ENCODE peak calls at places on chromosomes 16 and 17, in five cellular contexts. V, B, T, J and L are unnamed samples. For H3K9me3, the result is how much of the 10 kb centered on the place peaks cover.

GRCh38 chr16:777826-778225 is 10.4 kb downstream of the RPUSD1 start:
- DNase-seq in J (peak), V (no peak), T (peak), B (no peak), L (no peak)

GRCh38 chr16:86669937-86670772 is 91.8 kb downstream of the FOXL1 start:
- DNase-seq in T (no peak), V (no peak), B (peak), J (peak), L (peak)

GRCh38 chr16:81624718-81625543 is 154.2 kb upstream of the PLCG2 start:
- DNase-seq in V (no peak), B (no peak), J (no peak), T (no peak), L (no peak)

GRCh38 chr16:68086860-68087268 is 1.7 kb downstream of the NFATC3 start:
- DNase-seq in V (no peak), J (no peak), B (no peak), T (no peak), L (no peak)

GRCh38 chr17:79027274-79027924 is 3.4 kb downstream of the C1QTNF1 start:
- DNase-seq in B (peak), T (peak), V (no peak), J (no peak), L (peak)

GRCh38 chr17:17417718-17418151 is 59.1 kb upstream of the MED9 start:
- DNase-seq in V (no peak), T (no peak), B (no peak), J (no peak), L (no peak)

GRCh38 chr16:72969146-72969545 is 78.8 kb downstream of the ZFHX3 start:
- DNase-seq in B (no peak), T (no peak), J (no peak), V (no peak), L (no peak)

GRCh38 chr16:50269769-50270509 is 3.6 kb downstream of the ADCY7 start:
- DNase-seq in T (no peak), V (peak), J (no peak), B (peak), L (no peak)

GRCh38 chr17:9725575-9725974 is 65.8 kb downstream of the DHRS7C start:
- DNase-seq in J (no peak), T (no peak), V (no peak), B (no peak), L (no peak)

GRCh38 chr16:85137323-85138072 is 25.2 kb upstream of the CIBAR2 start:
- DNase-seq in B (peak), J (peak), V (peak), T (peak), L (peak)

GRCh38 chr17:78206298-78206697 is 7.8 kb upstream of the BIRC5 start:
- DNase-seq in J (no peak), B (no peak), T (no peak), V (no peak), L (no peak)

GRCh38 chr16:57192720-57193486 is 6.8 kb downstream of the RSPRY1 start:
- DNase-seq in J (peak), B (no peak), V (no peak), T (no peak), L (no peak)

GRCh38 chr16:85767569-85767968 is 16.7 kb upstream of the C16orf74 start:
- DNase-seq in J (peak), T (no peak), V (no peak), B (no peak), L (no peak)

GRCh38 chr17:9767432-9767991 is 23.9 kb downstream of the DHRS7C start:
- DNase-seq in T (no peak), J (no peak), B (no peak), V (no peak), L (no peak)

GRCh38 chr17:58527949-58528348 is 13.5 kb upstream of the MTMR4 start:
- DNase-seq in V (no peak), J (peak), T (no peak), B (no peak), L (no peak)

GRCh38 chr17:31492206-31492605 is 100.7 kb downstream of the RAB11FIP4 start:
- DNase-seq in T (no peak), B (no peak), V (no peak), J (no peak), L (no peak)

GRCh38 chr17:74529243-74529642 is 2.0 kb downstream of the CD300LB start:
- DNase-seq in V (peak), T (no peak), B (no peak), J (no peak), L (no peak)

GRCh38 chr16:23155445-23156049 is 6.3 kb upstream of the USP31 start:
- DNase-seq in B (no peak), T (peak), V (no peak), J (no peak), L (no peak)
- TF ChIP-seq CTCF in B (no peak), T (peak), V (no peak), J (peak), L (peak)

DNA sequence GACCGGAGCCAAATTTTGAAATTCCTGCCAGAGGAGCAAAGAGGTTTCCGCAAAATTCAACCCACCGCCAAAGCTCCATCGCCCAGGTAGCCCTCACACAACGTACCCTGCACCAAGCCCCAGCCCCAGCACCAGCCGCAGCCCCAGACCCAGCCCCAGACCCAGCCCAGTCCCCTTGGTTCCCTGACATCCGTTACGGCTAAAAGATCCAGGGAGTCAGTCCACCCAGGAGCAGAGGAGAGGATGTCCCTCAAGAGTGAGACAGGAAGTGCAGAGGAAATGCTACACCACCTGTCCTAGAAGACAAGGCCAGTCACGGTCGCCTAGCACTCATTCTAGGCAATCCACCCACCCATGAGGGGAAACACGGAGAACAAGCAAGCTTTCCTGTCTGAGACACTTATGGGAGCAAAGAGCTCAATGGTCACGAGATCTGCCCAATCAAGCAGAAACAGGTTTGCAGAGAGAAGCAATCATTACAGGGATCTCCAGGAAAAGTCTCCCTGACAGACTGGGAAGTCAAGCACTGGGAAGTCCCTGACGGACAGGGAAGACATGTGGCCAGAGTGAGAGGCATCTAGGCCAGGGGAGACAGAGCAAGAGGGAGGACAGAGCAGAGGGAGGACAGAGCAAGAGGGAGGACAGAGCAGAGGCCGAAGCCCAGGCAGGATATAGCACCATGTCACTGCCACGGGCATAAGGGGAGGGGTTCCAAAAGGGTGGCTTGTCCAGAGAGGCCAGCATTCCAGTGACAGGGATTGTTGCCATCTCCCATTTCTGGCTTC is 15.0 kb upstream of the KCNJ18 start:
- DNase-seq in V (no peak), T (no peak), B (no peak), J (no peak), L (no peak)
- H3K9me3 ChIP-seq in V (under half), T (under half), B (under half), J (half or more), L (under half)

GRCh38 chr17:42009170-42009569 is 8.1 kb downstream of the DNAJC7 start:
- DNase-seq in J (no peak), B (no peak), V (no peak), T (no peak), L (no peak)
- TF ChIP-seq CTCF in J (peak), B (no peak), V (no peak), T (peak), L (no peak)

GRCh38 chr16:35626051-35626450 is 2166.6 kb downstream of the TP53TG3F start:
- DNase-seq in J (no peak), B (no peak), V (no peak), T (no peak), L (no peak)

GRCh38 chr16:35629001-35629400 is 2169.6 kb downstream of the TP53TG3F start:
- DNase-seq in B (no peak), J (no peak), V (no peak), T (no peak), L (no peak)

GRCh38 chr16:35636831-35637230 is 2177.4 kb downstream of the TP53TG3F start:
- DNase-seq in V (no peak), T (no peak), J (no peak), B (no peak), L (no peak)

GRCh38 chr16:35631261-35631945 is 2172.0 kb downstream of the TP53TG3F start:
- DNase-seq in B (no peak), T (no peak), V (no peak), J (no peak), L (no peak)
- H3K9me3 ChIP-seq in B (under half), T (under half), V (under half), J (under half), L (under half)

GRCh38 chr16:48864055-48864454 is 254.1 kb upstream of the N4BP1 start:
- DNase-seq in V (no peak), B (no peak), J (no peak), T (no peak), L (no peak)
- TF ChIP-seq CTCF in V (no peak), B (no peak), J (no peak), T (no peak), L (no peak)

DNA sequence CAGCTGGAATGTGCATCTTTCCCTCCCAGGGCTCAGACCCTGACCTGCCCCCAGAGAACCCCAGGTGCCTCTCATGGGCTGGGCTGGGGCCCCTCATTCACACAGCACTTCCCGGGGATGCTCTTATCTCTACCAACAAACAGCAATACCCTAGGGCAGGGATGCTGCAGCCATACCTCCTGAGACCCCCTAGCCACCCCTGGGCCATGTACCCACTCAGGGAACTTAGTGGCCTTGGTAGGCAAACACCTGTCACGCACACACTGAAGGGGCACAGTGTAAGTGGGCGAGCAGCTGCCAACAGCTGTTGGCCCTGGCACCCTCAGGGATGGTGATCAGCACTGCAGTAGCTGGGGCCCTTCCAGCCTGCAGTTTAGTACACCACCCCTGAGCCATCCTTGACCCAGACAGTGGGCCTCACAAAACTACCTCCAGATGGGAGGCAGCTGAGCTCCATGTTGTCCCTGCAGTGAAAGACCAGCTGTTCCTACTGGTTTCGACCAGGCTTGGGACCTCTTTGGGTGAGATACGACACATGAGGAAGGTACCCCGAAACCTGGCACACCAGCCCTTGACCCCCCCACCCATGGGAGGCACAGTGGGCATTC is 1723.6 kb downstream of the TP53TG3F start:
- DNase-seq in B (no peak), V (no peak), J (no peak), T (no peak), L (no peak)
- H3K9me3 ChIP-seq in B (under half), V (under half), J (under half), T (under half), L (under half)

DNA sequence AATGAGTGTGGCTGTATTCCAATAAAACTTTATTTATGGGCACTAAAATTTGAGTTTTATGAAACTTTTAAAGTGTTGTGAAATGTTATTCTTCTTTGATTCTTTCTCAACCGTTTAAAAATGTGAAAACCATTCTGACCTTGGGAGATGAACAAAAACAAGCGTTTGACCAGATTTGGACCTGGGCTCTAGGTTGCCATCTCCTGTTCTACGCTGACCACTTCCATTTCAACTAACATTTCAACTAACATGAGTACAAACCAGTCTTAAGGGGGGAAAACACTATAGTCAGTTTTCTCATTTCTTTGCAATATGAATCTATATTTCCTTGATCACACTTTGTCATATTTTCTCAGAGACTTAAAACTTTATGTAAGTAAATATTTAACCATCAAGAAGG is 118.4 kb upstream of the IRX5 start:
- DNase-seq in V (no peak), B (no peak), J (no peak), T (no peak), L (no peak)
- TF ChIP-seq CTCF in V (no peak), B (peak), J (no peak), T (peak), L (peak)

DNA sequence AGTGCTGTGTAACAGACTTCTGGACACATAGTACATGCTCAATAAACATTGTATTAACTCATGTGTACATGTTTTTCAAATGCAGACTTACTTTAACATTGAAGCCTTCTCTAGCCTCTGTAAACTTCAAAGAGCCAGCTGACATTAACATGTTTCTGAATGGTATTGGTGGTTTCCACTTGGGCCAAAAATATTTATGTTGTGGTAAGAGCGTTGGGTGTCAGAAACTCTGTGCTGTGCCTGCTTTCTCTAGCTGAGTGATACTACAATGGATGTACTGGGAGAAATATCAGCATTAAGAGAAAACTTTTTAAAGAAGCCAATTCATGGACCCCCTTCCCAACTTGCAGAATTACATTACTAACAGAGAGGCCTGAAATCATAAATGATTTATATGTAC is 1951.7 kb downstream of the TP53TG3F start:
- DNase-seq in B (no peak), V (no peak), J (no peak), T (no peak), L (no peak)
- H3K9me3 ChIP-seq in B (under half), V (under half), J (under half), T (under half), L (under half)